ENCODE peak calls at places on chromosomes 7 and 10, in eight cellular contexts. K, J, A, T, D, X, G and L are unnamed samples.

GRCh38 chr7:145016068-145016467 is 180.2 kb upstream of the TPK1 start:
- DNase-seq in T (no peak), A (no peak), G (no peak), D (no peak), J (peak; percentile 1), X (peak; percentile 15), K (no peak), L (peak; percentile 27)

GRCh38 chr7:71521506-71521905 is 389.6 kb downstream of the GALNT17 start:
- DNase-seq in D (no peak), G (no peak), T (no peak), X (no peak), J (no peak), K (no peak), A (no peak), L (no peak)

GRCh38 chr7:156397249-156397648 is 243.3 kb upstream of the RNF32 start:
- DNase-seq in J (no peak), G (no peak), D (no peak), A (no peak), T (no peak), X (no peak), K (no peak), L (no peak)

GRCh38 chr7:117034851-117035462 is 81.7 kb downstream of the ST7 start:
- DNase-seq in X (no peak), G (no peak), K (no peak), D (peak; percentile 90), A (no peak), T (no peak), J (no peak), L (peak; percentile 32)

GRCh38 chr10:110077436-110078120 is 69.8 kb downstream of the ADD3 start:
- DNase-seq in G (no peak), D (no peak), T (no peak), X (no peak), A (peak; percentile 81), J (no peak), K (no peak), L (peak; percentile 79)

GRCh38 chr10:22625511-22626288 is 88.7 kb downstream of the PIP4K2A start:
- DNase-seq in T (no peak), K (no peak), G (no peak), A (peak; percentile 21), D (no peak), X (no peak), J (no peak), L (no peak)

GRCh38 chr7:157224627-157225026 is 85.9 kb downstream of the UBE3C start:
- DNase-seq in D (peak; percentile 25), A (peak; percentile 23), K (no peak), G (peak; percentile 24), X (no peak), J (peak; percentile 65), T (no peak), L (peak; percentile 40)

GRCh38 chr7:138608292-138608691 is 92.9 kb downstream of the SVOPL start:
- DNase-seq in J (no peak), A (no peak), X (no peak), K (no peak), G (no peak), D (peak; percentile 13), T (peak; percentile 2), L (no peak)

GRCh38 chr10:24957624-24958435 is 5.4 kb upstream of the PRTFDC1 start:
- DNase-seq in A (no peak), X (no peak), K (peak; percentile 31), D (peak; percentile 80), G (no peak), T (no peak), J (peak; percentile 45), L (no peak)

GRCh38 chr10:28890121-28890950 is 213.0 kb downstream of the BAMBI start:
- DNase-seq in K (no peak), J (no peak), T (no peak), A (no peak), G (no peak), X (no peak), D (no peak), L (no peak)

GRCh38 chr7:148994576-148994975 is 33.7 kb downstream of the PDIA4 start:
- DNase-seq in X (no peak), A (no peak), G (no peak), D (no peak), K (no peak), J (no peak), T (no peak), L (no peak)

GRCh38 chr7:112452102-112452888 is 2.0 kb downstream of the IFRD1 start:
- DNase-seq in J (peak; percentile 24), X (no peak), K (no peak), G (peak; percentile 70), T (no peak), D (peak; percentile 66), A (peak; percentile 42), L (peak; percentile 68)

GRCh38 chr10:124094419-124094785 is 1.0 kb upstream of the CHST15 start:
- DNase-seq in K (no peak), X (no peak), A (no peak), G (no peak), D (no peak), J (no peak), T (no peak), L (no peak)

GRCh38 chr7:13988765-13989137 is 715 bp downstream of the ETV1 start:
- DNase-seq in X (no peak), K (no peak), G (peak; percentile 81), T (no peak), J (no peak), A (no peak), D (peak; percentile 67), L (no peak)

GRCh38 chr10:103917326-103918052 is 495 bp downstream of the STN1 start:
- DNase-seq in J (peak; percentile 68), K (no peak), G (peak; percentile 33), D (no peak), T (no peak), X (no peak), A (peak; percentile 18), L (no peak)

DNA sequence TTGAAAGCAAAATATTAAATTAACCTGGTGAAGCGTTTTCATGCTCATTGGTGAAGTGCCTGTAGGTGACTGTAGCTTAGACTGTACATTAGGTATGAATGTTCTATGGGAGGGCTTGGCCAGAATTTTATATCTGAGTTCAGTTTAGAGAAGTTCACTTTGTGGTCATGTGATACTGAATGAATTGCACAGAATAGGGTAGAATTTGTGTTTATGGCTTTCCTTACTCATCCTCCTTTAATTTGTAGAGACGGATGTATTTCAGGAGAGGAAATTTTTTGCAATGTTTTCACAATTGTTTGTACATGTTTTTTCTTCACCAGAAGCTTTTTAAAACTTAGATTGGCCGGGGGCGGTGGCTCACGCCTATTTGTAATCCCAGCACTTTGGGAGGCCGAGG is 32.3 kb downstream of the REEP3 start:
- DNase-seq in T (no peak), J (no peak), A (no peak), K (peak; percentile 23), D (no peak), G (no peak), X (no peak), L (no peak)
- TF ChIP-seq MAX in T (no peak), J (no peak), A (no peak), K (no peak), D (no peak), G (no peak), X (no peak), L (no peak)

GRCh38 chr7:29146888-29147609 is 712 bp upstream of the CPVL start:
- DNase-seq in K (peak; percentile 8), D (no peak), T (no peak), X (no peak), G (peak; percentile 13), J (no peak), A (peak; percentile 60), L (peak; percentile 28)
- H3K4me3 ChIP-seq in K (peak overlapping the region; percentile 60), D (no peak overlapping the region), T (no peak overlapping the region), X (peak overlapping the region; percentile 69), G (no peak overlapping the region), J (no peak overlapping the region), A (peak overlapping the region; percentile 75), L (no peak overlapping the region)

DNA sequence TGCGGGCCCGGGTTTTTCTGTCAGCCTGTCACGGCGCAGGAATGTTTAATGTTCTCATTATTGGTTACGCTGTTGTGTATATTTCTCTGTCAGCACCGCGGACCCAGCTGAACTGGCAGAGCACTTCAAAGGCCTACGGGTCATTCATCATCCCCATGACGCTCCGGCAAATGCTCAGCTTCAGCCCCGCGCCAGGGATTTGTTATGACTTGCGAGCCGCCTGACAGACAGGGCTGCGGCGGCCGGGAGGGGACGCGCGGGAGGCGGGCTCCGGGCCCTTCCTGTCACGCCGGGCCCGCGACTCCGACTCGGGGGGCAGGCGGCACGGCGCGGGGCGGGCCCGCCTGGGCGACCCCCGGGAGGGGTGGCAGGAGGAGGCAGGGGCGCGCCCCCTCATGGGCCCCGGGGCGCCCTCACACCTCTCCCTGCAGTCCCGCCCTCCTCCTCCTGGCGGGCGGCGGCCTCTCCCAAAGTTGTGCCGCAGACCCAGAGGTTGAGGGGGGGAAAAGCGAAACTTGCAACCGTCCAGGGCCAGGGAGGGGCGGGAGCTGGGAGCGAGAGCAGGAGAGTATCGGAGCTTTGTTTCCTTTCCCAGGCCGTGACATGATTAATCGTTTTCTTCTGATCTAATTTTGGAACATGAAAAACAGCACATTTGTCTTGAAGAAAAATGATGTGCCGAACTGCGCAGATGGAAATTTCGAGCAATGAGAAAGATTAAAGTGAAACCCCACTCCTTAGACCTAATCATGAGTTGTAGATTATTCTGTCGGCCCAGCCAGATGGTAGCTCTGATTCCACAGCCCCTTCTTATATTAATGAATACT is 59.3 kb upstream of the COMTD1 start:
- DNase-seq in T (no peak), G (peak; percentile 82), K (peak; percentile 64), A (peak; percentile 87), X (no peak), D (peak; percentile 75), J (peak; percentile 84), L (peak; percentile 75)
- TF ChIP-seq POLR2A in T (no peak), G (no peak), K (no peak), A (no peak), X (no peak), D (no peak), J (no peak), L (no peak)

GRCh38 chr10:73589538-73590126 is 1.5 kb downstream of the USP54 start:
- DNase-seq in D (peak; percentile 23), G (no peak), J (no peak), T (no peak), X (no peak), A (no peak), K (no peak), L (no peak)

GRCh38 chr10:73591935-73592699 is 975 bp upstream of the USP54 start:
- DNase-seq in G (peak; percentile 83), K (peak; percentile 48), X (peak; percentile 66), T (peak; percentile 31), J (peak; percentile 78), D (no peak), A (peak; percentile 95), L (peak; percentile 61)

GRCh38 chr10:73591578-73591902 is 398 bp upstream of the USP54 start:
- DNase-seq in G (no peak), D (no peak), A (peak; percentile 45), K (no peak), J (peak; percentile 26), X (peak; percentile 7), T (no peak), L (no peak)

GRCh38 chr10:73593110-73593509 is 2.0 kb upstream of the USP54 start:
- DNase-seq in G (no peak), J (no peak), T (no peak), A (no peak), X (no peak), K (no peak), D (no peak), L (no peak)

GRCh38 chr10:73590881-73591577 is at the start of gene USP54:
- DNase-seq in D (peak; percentile 56), A (peak; percentile 59), T (no peak), J (peak; percentile 28), X (peak; percentile 29), K (peak; percentile 32), G (peak; percentile 73), L (peak; percentile 48)
- TF ChIP-seq MAX in D (no peak), A (no peak), T (no peak), J (no peak), X (no peak), K (no peak), G (no peak), L (no peak)

GRCh38 chr10:50991496-50992355 is 82.6 kb upstream of the PRKG1 start:
- DNase-seq in T (no peak), J (no peak), K (no peak), A (no peak), X (no peak), G (no peak), D (peak; percentile 37), L (no peak)
- H3K4me3 ChIP-seq in T (no peak overlapping the region), J (peak overlapping the region; percentile 46), K (peak overlapping the region; percentile 74), A (peak overlapping the region; percentile 47), X (peak overlapping the region; percentile 66), G (no peak overlapping the region), D (peak overlapping the region; percentile 51), L (no peak overlapping the region)